ENCODE peak calls at places on chromosomes 11 and 22, in nine cellular contexts. Y is K562; I is IMR-90; E is mesendoderm; T is ovary; X is tibial artery; D is cardiac muscle cell; O is GM23338; N is CD8-positive, alpha-beta memory T cell. P is an unnamed sample. For H3K4me1, the result is how much of the 10 kb centered on the place peaks cover.

GRCh38 chr11:75793966-75794365 is 21.0 kb upstream of the UVRAG start:
- DNase-seq in Y (no peak), I (no peak), E (no peak), T (no peak), X (no peak), D (no peak), O (no peak), N (no peak), P (no peak)

GRCh38 chr22:47452184-47452583 is 689.7 kb downstream of the TBC1D22A start:
- DNase-seq in Y (peak), I (no peak), E (peak), T (no peak), X (no peak), D (no peak), O (peak), N (no peak), P (peak)

GRCh38 chr11:104918113-104918824 is 20.0 kb upstream of the CASP12 start:
- DNase-seq in Y (no peak), I (peak), E (no peak), T (no peak), X (no peak), D (peak), O (no peak), N (peak), P (no peak)

GRCh38 chr22:26658671-26659478 is 1.5 kb downstream of the MIAT start:
- DNase-seq in Y (peak), I (peak), E (peak), T (no peak), X (no peak), D (peak), O (peak), N (peak), P (peak)

GRCh38 chr11:129225190-129225589 is 33.1 kb upstream of the ARHGAP32 start:
- DNase-seq in Y (no peak), I (peak), E (no peak), T (no peak), X (no peak), D (peak), O (no peak), N (no peak), P (no peak)

GRCh38 chr22:46907578-46908215 is 145.2 kb downstream of the TBC1D22A start:
- DNase-seq in Y (no peak), I (no peak), E (no peak), T (no peak), X (no peak), D (no peak), O (no peak), N (no peak), P (no peak)

GRCh38 chr11:36375348-36376314 is 79.5 kb downstream of the PRR5L start:
- DNase-seq in Y (no peak), I (no peak), E (peak), T (no peak), X (no peak), D (no peak), O (peak), N (peak), P (no peak)

GRCh38 chr11:44950036-44950624 is 553 bp downstream of the TP53I11 start:
- DNase-seq in Y (peak), I (no peak), E (no peak), T (peak), X (peak), D (no peak), O (no peak), N (peak), P (no peak)

GRCh38 chr22:19877626-19878339 is 23.1 kb upstream of the GNB1L start:
- DNase-seq in Y (no peak), I (peak), E (no peak), T (peak), X (peak), D (peak), O (no peak), N (no peak), P (no peak)

GRCh38 chr11:2507945-2508749 is 63.3 kb downstream of the KCNQ1 start:
- DNase-seq in Y (peak), I (no peak), E (no peak), T (no peak), X (peak), D (no peak), O (no peak), N (no peak), P (no peak)

GRCh38 chr11:45482331-45482730 is 183.1 kb downstream of the CHST1 start:
- DNase-seq in Y (no peak), I (no peak), E (no peak), T (no peak), X (no peak), D (no peak), O (no peak), N (no peak), P (no peak)

GRCh38 chr11:73995247-73995646 is 12.6 kb upstream of the UCP2 start:
- DNase-seq in Y (no peak), I (peak), E (peak), T (no peak), X (no peak), D (no peak), O (no peak), N (peak), P (peak)
- H3K4me1 ChIP-seq in Y (under half), I (under half), E (under half), T (under half), X (under half), D (under half), O (under half), N (half or more), P (half or more)

GRCh38 chr11:96257036-96257435 is 86.0 kb downstream of the MAML2 start:
- DNase-seq in Y (no peak), I (no peak), E (no peak), T (no peak), X (no peak), D (no peak), O (no peak), N (no peak), P (no peak)
- H3K4me1 ChIP-seq in Y (half or more), I (under half), E (under half), T (under half), X (under half), D (under half), O (under half), N (half or more), P (half or more)

GRCh38 chr11:12164061-12165014 is 53.9 kb downstream of the MICAL2 start:
- DNase-seq in Y (no peak), I (peak), E (no peak), T (no peak), X (no peak), D (peak), O (peak), N (no peak), P (no peak)
- H3K4me1 ChIP-seq in Y (under half), I (under half), E (under half), T (under half), X (half or more), D (half or more), O (under half), N (under half), P (under half)

GRCh38 chr11:96254087-96254486 is 88.9 kb downstream of the MAML2 start:
- DNase-seq in Y (no peak), I (peak), E (peak), T (no peak), X (no peak), D (peak), O (peak), N (peak), P (peak)

GRCh38 chr11:96256213-96256580 is 86.8 kb downstream of the MAML2 start:
- DNase-seq in Y (no peak), I (no peak), E (no peak), T (no peak), X (no peak), D (no peak), O (peak), N (no peak), P (no peak)

GRCh38 chr11:96256604-96257003 is 86.4 kb downstream of the MAML2 start:
- DNase-seq in Y (no peak), I (no peak), E (no peak), T (no peak), X (no peak), D (no peak), O (no peak), N (no peak), P (peak)

GRCh38 chr11:96257972-96258951 is 84.7 kb downstream of the MAML2 start:
- DNase-seq in Y (no peak), I (peak), E (no peak), T (no peak), X (no peak), D (peak), O (no peak), N (peak), P (peak)

GRCh38 chr11:96254854-96255253 is 88.1 kb downstream of the MAML2 start:
- DNase-seq in Y (no peak), I (no peak), E (no peak), T (no peak), X (no peak), D (no peak), O (no peak), N (no peak), P (no peak)
- H3K4me1 ChIP-seq in Y (under half), I (under half), E (under half), T (under half), X (under half), D (under half), O (under half), N (half or more), P (half or more)

DNA sequence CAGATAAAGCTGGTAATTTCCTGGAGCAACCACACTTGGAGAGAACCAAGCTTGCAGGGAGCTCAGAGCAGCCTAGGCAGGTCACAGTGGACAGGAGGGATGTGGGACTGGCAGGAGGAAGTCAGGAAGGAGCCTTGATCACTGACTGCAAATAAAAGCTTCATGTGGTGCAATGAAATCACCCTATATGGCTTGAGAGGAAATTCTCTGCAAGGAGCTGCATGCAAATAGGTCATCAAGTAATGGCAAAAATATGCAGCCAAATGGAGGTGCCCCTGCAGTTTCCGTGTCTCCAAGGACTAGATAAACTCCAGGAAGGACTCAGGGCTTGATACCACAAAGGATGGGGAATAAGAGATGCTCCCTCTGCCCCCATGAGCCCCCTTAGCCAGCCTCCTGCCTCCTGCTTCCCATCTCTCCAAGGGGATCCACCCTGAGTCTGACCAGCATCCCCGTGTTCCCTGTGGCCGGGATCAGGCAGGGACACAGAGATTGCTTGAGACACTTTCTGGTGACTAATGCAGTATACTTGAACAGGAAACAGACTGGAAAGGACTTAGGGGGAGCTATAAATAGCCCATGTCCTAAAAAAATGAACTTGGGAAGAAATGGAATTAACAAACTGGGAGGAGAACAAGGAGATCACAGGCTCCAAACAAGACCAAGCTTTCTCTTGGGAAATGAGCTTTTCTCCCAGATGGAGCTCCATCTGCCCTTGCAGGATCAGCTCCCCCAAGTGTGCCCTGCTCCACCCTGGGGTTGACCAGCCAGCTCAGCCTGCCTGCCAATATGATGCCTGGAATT is 23.9 kb upstream of the MICAL2 start:
- DNase-seq in Y (no peak), I (peak), E (peak), T (no peak), X (peak), D (peak), O (no peak), N (no peak), P (no peak)
- H3K4me1 ChIP-seq in Y (under half), I (under half), E (under half), T (under half), X (half or more), D (under half), O (under half), N (half or more), P (under half)

DNA sequence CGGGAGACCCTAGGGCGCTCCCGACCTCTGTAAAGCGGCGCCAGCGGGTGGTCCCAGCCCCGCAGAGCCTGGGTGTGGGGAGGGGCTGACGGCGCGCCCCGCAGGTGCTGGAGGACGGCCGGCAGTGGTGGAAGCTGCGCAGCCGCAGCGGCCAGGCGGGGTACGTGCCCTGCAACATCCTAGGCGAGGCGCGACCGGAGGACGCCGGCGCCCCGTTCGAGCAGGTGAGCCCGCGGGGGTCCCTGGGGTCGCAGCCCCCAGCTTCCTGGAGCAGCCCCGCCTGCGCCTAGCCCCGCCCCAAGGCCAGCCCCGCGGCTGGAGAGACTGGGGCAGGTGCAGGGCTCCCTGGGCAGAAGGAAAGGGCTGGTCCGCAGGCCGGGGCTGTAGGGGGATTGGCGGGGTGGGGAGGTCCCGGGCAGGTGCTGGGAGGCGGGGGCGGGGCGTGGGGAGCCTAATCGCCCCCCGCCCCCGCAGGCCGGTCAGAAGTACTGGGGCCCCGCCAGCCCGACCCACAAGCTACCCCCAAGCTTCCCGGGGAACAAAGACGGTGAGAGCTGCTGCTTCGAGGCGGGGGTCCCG is 19.7 kb downstream of the EPS8L2 start:
- DNase-seq in Y (peak), I (no peak), E (no peak), T (no peak), X (no peak), D (no peak), O (peak), N (no peak), P (no peak)
- H3K4me1 ChIP-seq in Y (under half), I (under half), E (under half), T (under half), X (half or more), D (under half), O (under half), N (under half), P (half or more)

GRCh38 chr11:118243161-118243560 is 9.0 kb downstream of the MPZL3 start:
- DNase-seq in Y (no peak), I (no peak), E (peak), T (no peak), X (no peak), D (no peak), O (peak), N (no peak), P (no peak)
- H3K4me1 ChIP-seq in Y (under half), I (under half), E (under half), T (under half), X (under half), D (under half), O (under half), N (half or more), P (under half)

GRCh38 chr22:35914357-35914664 is 114.3 kb downstream of the RBFOX2 start:
- DNase-seq in Y (no peak), I (no peak), E (no peak), T (no peak), X (no peak), D (no peak), O (no peak), N (no peak), P (no peak)
- H3K4me1 ChIP-seq in Y (under half), I (under half), E (under half), T (under half), X (under half), D (half or more), O (under half), N (under half), P (half or more)

GRCh38 chr11:64088159-64089026 is 52.7 kb downstream of the FLRT1 start:
- DNase-seq in Y (peak), I (no peak), E (peak), T (no peak), X (no peak), D (no peak), O (peak), N (no peak), P (peak)

GRCh38 chr11:64089027-64089360 is 53.3 kb downstream of the FLRT1 start:
- DNase-seq in Y (no peak), I (no peak), E (no peak), T (no peak), X (no peak), D (no peak), O (no peak), N (no peak), P (no peak)

GRCh38 chr11:64090811-64091516 is 55.2 kb downstream of the FLRT1 start:
- DNase-seq in Y (peak), I (peak), E (peak), T (no peak), X (no peak), D (peak), O (peak), N (no peak), P (peak)

GRCh38 chr11:64089915-64090810 is 54.4 kb downstream of the FLRT1 start:
- DNase-seq in Y (no peak), I (no peak), E (no peak), T (no peak), X (no peak), D (no peak), O (no peak), N (no peak), P (no peak)

DNA sequence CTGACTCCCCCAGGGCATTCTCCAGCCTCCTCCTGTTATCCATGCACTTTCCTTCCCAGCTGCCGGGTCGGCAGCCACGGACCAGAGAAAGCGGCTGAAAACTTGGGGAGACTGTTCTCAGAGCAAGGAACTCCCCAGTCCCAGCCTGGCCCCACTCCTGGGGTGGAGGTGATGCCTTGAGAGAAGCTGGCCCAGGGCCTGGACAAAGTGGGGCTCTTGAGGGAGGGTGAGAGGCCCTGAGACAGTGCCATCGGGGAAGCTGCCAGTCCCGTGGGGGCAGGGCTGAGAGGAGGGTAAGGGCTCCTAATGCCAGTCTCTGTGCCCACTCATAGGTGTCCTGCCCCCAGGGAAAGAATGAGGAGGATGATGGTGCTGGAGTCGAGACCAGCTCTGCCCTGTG is 53.8 kb downstream of the FLRT1 start:
- DNase-seq in Y (no peak), I (no peak), E (no peak), T (no peak), X (no peak), D (no peak), O (no peak), N (no peak), P (no peak)
- H3K4me1 ChIP-seq in Y (under half), I (under half), E (under half), T (under half), X (under half), D (under half), O (under half), N (under half), P (under half)